ENCODE peak calls at places on chromosomes 5 and 9, in nine cellular contexts. One of them, this sample, is unnamed.

GRCh38 chr5:111737716-111738115 is 19.3 kb downstream of the NREP start:
- DNase-seq in mesothelial cell of epicardium: no peak
- DNase-seq in endodermal cell: no peak
- DNase-seq in left ventricle myocardium inferior: no peak
- DNase-seq in psoas muscle: no peak
- DNase-seq in fibroblast of lung: peak; percentile 86
- DNase-seq in pancreas: no peak
- DNase-seq in cardiac fibroblast: peak; percentile 82
- DNase-seq in CD8-positive, alpha-beta T cell: no peak
- DNase-seq in this sample: no peak

GRCh38 chr5:171415115-171415730 is 4.2 kb upstream of the FGF18 start:
- DNase-seq in mesothelial cell of epicardium: no peak
- DNase-seq in endodermal cell: peak; percentile 49
- DNase-seq in left ventricle myocardium inferior: no peak
- DNase-seq in psoas muscle: no peak
- DNase-seq in fibroblast of lung: peak; percentile 81
- DNase-seq in pancreas: no peak
- DNase-seq in cardiac fibroblast: peak; percentile 36
- DNase-seq in CD8-positive, alpha-beta T cell: no peak
- DNase-seq in this sample: no peak

GRCh38 chr9:23635276-23635675 is 190.8 kb downstream of the ELAVL2 start:
- DNase-seq in mesothelial cell of epicardium: no peak
- DNase-seq in endodermal cell: no peak
- DNase-seq in left ventricle myocardium inferior: no peak
- DNase-seq in psoas muscle: no peak
- DNase-seq in fibroblast of lung: peak; percentile 47
- DNase-seq in pancreas: no peak
- DNase-seq in cardiac fibroblast: no peak
- DNase-seq in CD8-positive, alpha-beta T cell: no peak
- DNase-seq in this sample: no peak

GRCh38 chr9:30943446-30944232 is 1440.8 kb upstream of the ACO1 start:
- DNase-seq in mesothelial cell of epicardium: no peak
- DNase-seq in endodermal cell: no peak
- DNase-seq in left ventricle myocardium inferior: no peak
- DNase-seq in psoas muscle: no peak
- DNase-seq in fibroblast of lung: no peak
- DNase-seq in pancreas: no peak
- DNase-seq in cardiac fibroblast: no peak
- DNase-seq in CD8-positive, alpha-beta T cell: no peak
- DNase-seq in this sample: no peak

GRCh38 chr9:133959171-133959570 is 33.0 kb downstream of the VAV2 start:
- DNase-seq in mesothelial cell of epicardium: no peak
- DNase-seq in endodermal cell: no peak
- DNase-seq in left ventricle myocardium inferior: no peak
- DNase-seq in psoas muscle: peak; percentile 5
- DNase-seq in fibroblast of lung: no peak
- DNase-seq in pancreas: no peak
- DNase-seq in cardiac fibroblast: no peak
- DNase-seq in CD8-positive, alpha-beta T cell: no peak
- DNase-seq in this sample: no peak

GRCh38 chr5:141250576-141250975 is 5.4 kb downstream of the PCDHB15 start:
- DNase-seq in mesothelial cell of epicardium: no peak
- DNase-seq in endodermal cell: no peak
- DNase-seq in left ventricle myocardium inferior: no peak
- DNase-seq in psoas muscle: no peak
- DNase-seq in fibroblast of lung: no peak
- DNase-seq in pancreas: no peak
- DNase-seq in cardiac fibroblast: no peak
- DNase-seq in CD8-positive, alpha-beta T cell: no peak
- DNase-seq in this sample: no peak

GRCh38 chr5:88732181-88732633 is 150.8 kb downstream of the MEF2C start:
- DNase-seq in mesothelial cell of epicardium: no peak
- DNase-seq in endodermal cell: no peak
- DNase-seq in left ventricle myocardium inferior: peak; percentile 21
- DNase-seq in psoas muscle: peak; percentile 33
- DNase-seq in fibroblast of lung: peak; percentile 86
- DNase-seq in pancreas: no peak
- DNase-seq in cardiac fibroblast: peak; percentile 86
- DNase-seq in CD8-positive, alpha-beta T cell: no peak
- DNase-seq in this sample: peak; percentile 78

GRCh38 chr5:147688965-147689364 is 93.6 kb downstream of the JAKMIP2 start:
- DNase-seq in mesothelial cell of epicardium: no peak
- DNase-seq in endodermal cell: no peak
- DNase-seq in left ventricle myocardium inferior: no peak
- DNase-seq in psoas muscle: no peak
- DNase-seq in fibroblast of lung: peak; percentile 75
- DNase-seq in pancreas: no peak
- DNase-seq in cardiac fibroblast: no peak
- DNase-seq in CD8-positive, alpha-beta T cell: no peak
- DNase-seq in this sample: peak; percentile 47

GRCh38 chr9:4620046-4620765 is 41.9 kb upstream of the PLPP6 start:
- DNase-seq in mesothelial cell of epicardium: no peak
- DNase-seq in endodermal cell: peak; percentile 63
- DNase-seq in left ventricle myocardium inferior: no peak
- DNase-seq in psoas muscle: no peak
- DNase-seq in fibroblast of lung: no peak
- DNase-seq in pancreas: no peak
- DNase-seq in cardiac fibroblast: no peak
- DNase-seq in CD8-positive, alpha-beta T cell: no peak
- DNase-seq in this sample: no peak

GRCh38 chr9:90107021-90107771 is 502.4 kb downstream of the GADD45G start:
- DNase-seq in mesothelial cell of epicardium: no peak
- DNase-seq in endodermal cell: no peak
- DNase-seq in left ventricle myocardium inferior: peak; percentile 53
- DNase-seq in psoas muscle: peak; percentile 59
- DNase-seq in fibroblast of lung: peak; percentile 53
- DNase-seq in pancreas: peak; percentile 85
- DNase-seq in cardiac fibroblast: peak; percentile 4
- DNase-seq in CD8-positive, alpha-beta T cell: no peak
- DNase-seq in this sample: no peak

GRCh38 chr5:54619732-54620582 is 102.4 kb downstream of the SNX18 start:
- DNase-seq in mesothelial cell of epicardium: no peak
- DNase-seq in endodermal cell: no peak
- DNase-seq in left ventricle myocardium inferior: no peak
- DNase-seq in psoas muscle: no peak
- DNase-seq in fibroblast of lung: peak; percentile 48
- DNase-seq in pancreas: no peak
- DNase-seq in cardiac fibroblast: no peak
- DNase-seq in CD8-positive, alpha-beta T cell: no peak
- DNase-seq in this sample: no peak

GRCh38 chr5:67297376-67297775 is 100.8 kb upstream of the CD180 start:
- DNase-seq in mesothelial cell of epicardium: no peak
- DNase-seq in endodermal cell: no peak
- DNase-seq in left ventricle myocardium inferior: no peak
- DNase-seq in psoas muscle: no peak
- DNase-seq in fibroblast of lung: no peak
- DNase-seq in pancreas: no peak
- DNase-seq in cardiac fibroblast: no peak
- DNase-seq in CD8-positive, alpha-beta T cell: no peak
- DNase-seq in this sample: no peak

DNA sequence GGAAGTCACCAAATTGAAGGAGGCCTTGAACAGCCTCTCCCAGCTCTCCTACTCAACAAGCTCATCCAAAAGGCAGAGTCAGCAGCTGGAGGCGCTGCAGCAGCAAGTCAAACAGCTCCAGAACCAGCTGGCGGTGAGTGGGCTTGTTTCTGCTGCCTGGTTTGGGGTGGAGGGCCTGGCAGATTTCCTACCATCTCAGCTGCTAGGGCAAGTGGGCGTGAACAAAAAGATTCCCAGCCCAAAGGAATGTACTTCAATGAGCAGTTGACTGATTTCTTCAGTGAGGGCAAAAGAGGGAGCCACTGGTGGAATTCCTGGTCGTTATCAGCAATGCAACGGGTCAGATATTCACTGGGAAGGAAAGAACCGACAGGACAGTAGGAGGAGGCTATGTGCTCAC is 12.6 kb upstream of the TTC23L start:
- DNase-seq in mesothelial cell of epicardium: no peak
- DNase-seq in endodermal cell: peak; percentile 59
- DNase-seq in left ventricle myocardium inferior: no peak
- DNase-seq in psoas muscle: no peak
- DNase-seq in fibroblast of lung: peak; percentile 77
- DNase-seq in pancreas: no peak
- DNase-seq in cardiac fibroblast: no peak
- DNase-seq in CD8-positive, alpha-beta T cell: no peak
- DNase-seq in this sample: no peak
- TF ChIP-seq CTCF in mesothelial cell of epicardium: no peak
- TF ChIP-seq CTCF in endodermal cell: no peak
- TF ChIP-seq CTCF in left ventricle myocardium inferior: no peak
- TF ChIP-seq CTCF in psoas muscle: no peak
- TF ChIP-seq CTCF in fibroblast of lung: no peak
- TF ChIP-seq CTCF in pancreas: no peak
- TF ChIP-seq CTCF in cardiac fibroblast: no peak
- TF ChIP-seq CTCF in CD8-positive, alpha-beta T cell: no peak
- TF ChIP-seq CTCF in this sample: no peak

GRCh38 chr9:95368377-95369160 is 51.1 kb upstream of the FANCC start:
- DNase-seq in mesothelial cell of epicardium: no peak
- DNase-seq in endodermal cell: no peak
- DNase-seq in left ventricle myocardium inferior: no peak
- DNase-seq in psoas muscle: no peak
- DNase-seq in fibroblast of lung: no peak
- DNase-seq in pancreas: no peak
- DNase-seq in cardiac fibroblast: no peak
- DNase-seq in CD8-positive, alpha-beta T cell: no peak
- DNase-seq in this sample: no peak
- TF ChIP-seq CTCF in mesothelial cell of epicardium: no peak
- TF ChIP-seq CTCF in endodermal cell: no peak
- TF ChIP-seq CTCF in left ventricle myocardium inferior: no peak
- TF ChIP-seq CTCF in psoas muscle: no peak
- TF ChIP-seq CTCF in fibroblast of lung: no peak
- TF ChIP-seq CTCF in pancreas: no peak
- TF ChIP-seq CTCF in cardiac fibroblast: no peak
- TF ChIP-seq CTCF in CD8-positive, alpha-beta T cell: no peak
- TF ChIP-seq CTCF in this sample: no peak

DNA sequence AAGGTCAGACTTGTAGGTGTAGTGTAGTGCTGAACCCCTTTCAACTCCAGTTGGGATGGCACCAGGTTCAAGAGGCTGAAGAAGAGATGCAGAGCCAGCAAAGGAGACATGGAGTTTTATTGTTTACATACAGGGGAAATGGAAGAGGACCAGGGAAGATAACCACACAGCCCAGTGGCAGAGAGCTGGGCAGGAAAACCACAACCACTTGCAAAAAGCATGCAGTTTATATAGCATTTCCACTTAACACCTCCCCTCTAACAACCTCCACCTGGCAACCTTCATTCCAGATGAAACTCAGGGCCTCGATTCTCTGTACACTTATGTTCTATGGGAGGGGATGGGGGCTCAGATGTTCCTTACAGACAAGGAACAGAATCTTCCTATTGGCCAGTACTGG is 56.9 kb downstream of the SNX24 start:
- DNase-seq in mesothelial cell of epicardium: no peak
- DNase-seq in endodermal cell: no peak
- DNase-seq in left ventricle myocardium inferior: no peak
- DNase-seq in psoas muscle: no peak
- DNase-seq in fibroblast of lung: no peak
- DNase-seq in pancreas: no peak
- DNase-seq in cardiac fibroblast: no peak
- DNase-seq in CD8-positive, alpha-beta T cell: no peak
- DNase-seq in this sample: no peak
- TF ChIP-seq CTCF in mesothelial cell of epicardium: no peak
- TF ChIP-seq CTCF in endodermal cell: no peak
- TF ChIP-seq CTCF in left ventricle myocardium inferior: no peak
- TF ChIP-seq CTCF in psoas muscle: no peak
- TF ChIP-seq CTCF in fibroblast of lung: no peak
- TF ChIP-seq CTCF in pancreas: no peak
- TF ChIP-seq CTCF in cardiac fibroblast: no peak
- TF ChIP-seq CTCF in CD8-positive, alpha-beta T cell: no peak
- TF ChIP-seq CTCF in this sample: no peak

DNA sequence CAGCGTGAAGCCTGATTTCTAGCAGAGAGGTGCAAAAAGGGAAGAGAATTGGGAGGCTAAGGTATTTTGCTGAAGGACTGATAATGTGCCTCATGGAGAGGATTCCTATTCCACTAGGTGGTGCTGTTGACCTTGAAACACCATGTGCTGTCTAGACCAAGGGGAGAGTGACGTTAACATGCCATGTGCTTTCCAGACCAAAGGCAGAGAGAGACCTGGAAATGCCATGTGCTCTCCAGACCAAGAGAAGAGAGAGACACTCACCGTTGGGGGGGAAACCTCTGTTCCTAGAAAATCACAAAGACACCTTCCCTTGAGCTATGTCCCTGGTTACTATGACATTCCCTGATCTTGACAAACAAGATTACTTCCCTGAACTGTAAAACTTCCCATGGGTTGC is 286.0 kb upstream of the TUSC1 start:
- DNase-seq in mesothelial cell of epicardium: no peak
- DNase-seq in endodermal cell: peak; percentile 80
- DNase-seq in left ventricle myocardium inferior: no peak
- DNase-seq in psoas muscle: no peak
- DNase-seq in fibroblast of lung: peak; percentile 54
- DNase-seq in pancreas: peak; percentile 17
- DNase-seq in cardiac fibroblast: peak; percentile 87
- DNase-seq in CD8-positive, alpha-beta T cell: no peak
- DNase-seq in this sample: no peak
- TF ChIP-seq CTCF in mesothelial cell of epicardium: peak; percentile 24
- TF ChIP-seq CTCF in endodermal cell: peak; percentile 85
- TF ChIP-seq CTCF in left ventricle myocardium inferior: peak; percentile 11
- TF ChIP-seq CTCF in psoas muscle: peak; percentile 10
- TF ChIP-seq CTCF in fibroblast of lung: peak; percentile 27
- TF ChIP-seq CTCF in pancreas: peak; percentile 16
- TF ChIP-seq CTCF in cardiac fibroblast: peak; percentile 56
- TF ChIP-seq CTCF in CD8-positive, alpha-beta T cell: no peak
- TF ChIP-seq CTCF in this sample: peak; percentile 38